ENCODE peak calls at places on chromosomes 3 and 15, in five cellular contexts. Q is foreskin keratinocyte, Y is heart left ventricle, D is epithelial cell of esophagus, I is right lobe of liver. O is an unnamed sample.
A peak's percentile ranks its signal among the peaks of the same experiment; 100 is the strongest.

GRCh38 chr15:63250312-63250965 is 27.0 kb upstream of the APH1B start:
- DNase-seq in Q (peak; percentile 99), I (no peak), D (peak; percentile 98), Y (no peak), O (peak; percentile 40)

GRCh38 chr3:38960042-38960622 is 91.6 kb downstream of the SCN11A start:
- DNase-seq in D (no peak), Y (no peak), Q (no peak), I (no peak), O (no peak)

GRCh38 chr15:35450492-35450891 is 95.5 kb downstream of the DPH6 start:
- DNase-seq in I (no peak), Q (peak; percentile 41), Y (no peak), D (peak; percentile 88), O (no peak)

GRCh38 chr3:72230774-72231379 is 445.9 kb upstream of the PROK2 start:
- DNase-seq in D (no peak), I (no peak), Y (no peak), Q (no peak), O (no peak)

GRCh38 chr15:73927003-73927475 is 777 bp downstream of the LOXL1 start:
- DNase-seq in D (peak; percentile 28), I (no peak), Y (peak; percentile 85), Q (no peak), O (peak; percentile 20)

GRCh38 chr15:38912067-38912466 is 347.5 kb upstream of the RASGRP1 start:
- DNase-seq in D (no peak), Y (no peak), Q (no peak), I (no peak), O (no peak)

GRCh38 chr3:55362206-55362960 is 124.7 kb downstream of the WNT5A start:
- DNase-seq in Q (peak; percentile 13), Y (no peak), D (peak; percentile 32), I (no peak), O (peak; percentile 25)

GRCh38 chr15:73924258-73924921 is 1.9 kb upstream of the LOXL1 start:
- DNase-seq in Q (no peak), I (no peak), Y (no peak), D (peak; percentile 81), O (peak; percentile 69)

GRCh38 chr3:52526151-52526561 is 7.5 kb downstream of the NT5DC2 start:
- DNase-seq in D (peak; percentile 87), Q (peak; percentile 58), I (no peak), Y (peak; percentile 30), O (no peak)

GRCh38 chr15:65089206-65089824 is 12.8 kb downstream of the KBTBD13 start:
- DNase-seq in I (peak; percentile 90), Q (no peak), D (no peak), Y (peak; percentile 78), O (no peak)

GRCh38 chr3:48057521-48057920 is 41.3 kb upstream of the MAP4 start:
- DNase-seq in Q (no peak), Y (no peak), D (no peak), I (no peak), O (no peak)

GRCh38 chr3:118850687-118851086 is 184.0 kb downstream of the IGSF11 start:
- DNase-seq in Q (no peak), I (no peak), Y (no peak), D (no peak), O (no peak)
- TF ChIP-seq CTCF in Q (no peak), I (no peak), Y (no peak), D (no peak), O (no peak)

GRCh38 chr3:105662326-105662725 is 206.5 kb downstream of the CBLB start:
- DNase-seq in I (no peak), Q (no peak), Y (no peak), D (no peak), O (no peak)
- TF ChIP-seq CTCF in I (no peak), Q (no peak), Y (no peak), D (no peak), O (no peak)

GRCh38 chr3:158261371-158261991 is 151.6 kb downstream of the RSRC1 start:
- DNase-seq in Y (no peak), D (peak; percentile 32), Q (no peak), I (no peak), O (no peak)
- TF ChIP-seq CTCF in Y (no peak), D (peak; percentile 30), Q (peak; percentile 57), I (no peak), O (no peak)

DNA sequence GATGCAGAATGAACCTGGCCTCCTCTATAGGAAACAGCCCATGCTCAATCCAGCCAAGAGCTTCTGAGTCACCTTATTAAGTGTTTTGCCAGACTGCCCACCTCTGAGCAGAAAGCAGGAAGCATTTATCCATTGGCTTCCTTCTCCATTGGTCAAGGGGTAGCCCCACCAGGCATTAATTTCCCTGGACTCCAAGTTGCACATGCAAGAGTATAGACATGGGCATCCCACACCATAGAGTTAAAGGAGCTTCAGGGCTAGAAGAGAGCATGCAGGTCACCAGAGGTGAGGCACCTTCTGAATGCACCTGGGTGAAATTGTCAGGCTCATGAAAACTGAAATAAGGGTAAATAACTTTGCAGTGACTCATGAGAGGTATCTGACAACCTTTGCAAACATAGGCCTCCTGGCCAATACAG is 230.8 kb upstream of the STAC start:
- DNase-seq in Y (no peak), I (no peak), Q (peak; percentile 38), D (peak; percentile 39), O (peak; percentile 32)
- TF ChIP-seq CTCF in Y (no peak), I (no peak), Q (no peak), D (no peak), O (no peak)

DNA sequence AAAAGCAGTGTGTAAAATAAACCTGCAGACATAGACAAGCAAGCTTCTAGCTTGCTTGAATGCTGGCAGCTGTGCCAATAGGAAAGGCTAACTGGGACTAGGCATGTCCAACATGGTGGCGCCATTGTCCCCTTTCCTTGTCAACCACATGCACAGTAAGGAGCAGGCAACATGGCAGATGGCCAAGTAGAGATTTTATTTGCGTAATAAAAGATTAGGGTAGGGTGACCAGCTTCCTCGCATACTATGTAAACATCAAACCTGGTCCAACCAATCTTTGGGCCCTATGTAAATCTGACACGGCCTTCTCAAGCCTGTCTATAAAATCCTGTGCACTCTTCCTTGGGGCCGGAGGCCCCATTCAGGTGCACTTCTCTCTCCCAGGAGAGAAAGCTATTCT is 575.4 kb upstream of the GOLIM4 start:
- DNase-seq in I (no peak), D (peak; percentile 2), Y (no peak), Q (no peak), O (peak; percentile 10)
- TF ChIP-seq CTCF in I (no peak), D (no peak), Y (no peak), Q (no peak), O (no peak)

DNA sequence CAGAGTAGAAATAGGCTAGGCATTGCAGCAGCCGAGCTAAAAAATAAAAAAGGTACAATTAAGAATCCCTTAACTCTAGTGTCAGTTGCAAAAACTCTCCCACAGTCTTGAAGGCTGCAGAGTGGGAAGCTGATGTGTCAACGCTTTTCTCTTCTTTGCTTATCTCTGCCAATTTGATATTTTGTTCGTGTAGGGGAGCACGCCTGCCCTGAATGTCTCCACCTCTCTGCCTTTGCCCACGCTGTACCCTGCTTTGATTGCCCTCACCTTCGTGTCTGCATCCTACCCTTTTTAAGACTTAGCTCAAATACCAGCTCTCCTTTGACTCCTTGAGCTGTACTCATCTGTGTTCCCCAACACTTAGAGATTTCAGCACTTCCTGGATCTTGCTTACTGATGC is 155.4 kb upstream of the CADPS start:
- DNase-seq in D (no peak), Q (no peak), I (no peak), Y (no peak), O (no peak)
- TF ChIP-seq CTCF in D (no peak), Q (no peak), I (no peak), Y (no peak), O (no peak)

GRCh38 chr3:23644741-23645140 is 161.0 kb upstream of the UBE2E1 start:
- DNase-seq in Q (peak; percentile 44), I (no peak), D (peak; percentile 72), Y (no peak), O (peak; percentile 42)
- TF ChIP-seq CTCF in Q (no peak), I (no peak), D (no peak), Y (no peak), O (no peak)

GRCh38 chr3:11847035-11847394 is 330 bp upstream of the TAMM41 start:
- DNase-seq in I (no peak), Q (no peak), Y (no peak), D (no peak), O (peak; percentile 0)

GRCh38 chr3:11847607-11848006 is 922 bp upstream of the TAMM41 start:
- DNase-seq in I (no peak), D (peak; percentile 21), Q (no peak), Y (no peak), O (peak; percentile 14)

GRCh38 chr3:11844891-11845290 is 1.8 kb downstream of the TAMM41 start:
- DNase-seq in Q (no peak), D (no peak), I (no peak), Y (no peak), O (no peak)

GRCh38 chr3:11845661-11846060 is 1.0 kb downstream of the TAMM41 start:
- DNase-seq in Y (no peak), I (no peak), Q (no peak), D (peak; percentile 20), O (peak; percentile 0)

GRCh38 chr3:11846281-11847034 is at the start of gene TAMM41:
- DNase-seq in D (peak; percentile 91), Y (peak; percentile 96), I (peak; percentile 92), Q (peak; percentile 62), O (peak; percentile 90)
- TF ChIP-seq CTCF in D (peak; percentile 74), Y (peak; percentile 82), I (peak; percentile 78), Q (peak; percentile 86), O (peak; percentile 51)

O was measured in MCF 10A.